ENCODE peak calls at places on chromosomes 16 and 17, in four cellular contexts. P is GM12878, S is HepG2, Y is H1. M is an unnamed sample.

GRCh38 chr16:6204941-6205340 is 1107.3 kb upstream of the EEF2KMT start:
- DNase-seq in S (no peak), Y (no peak), P (no peak), M (no peak)

GRCh38 chr17:16516594-16517018 is 24.6 kb upstream of the LRRC75A start:
- DNase-seq in S (no peak), P (no peak), Y (no peak), M (no peak)

GRCh38 chr17:70086468-70086867 is 11.4 kb downstream of the KCNJ16 start:
- DNase-seq in P (no peak), S (no peak), Y (no peak), M (no peak)

GRCh38 chr17:10699861-10700260 is 2.5 kb downstream of the ADPRM start:
- DNase-seq in S (no peak), P (no peak), Y (no peak), M (no peak)

GRCh38 chr16:12089492-12090161 is 113.1 kb downstream of the SNX29 start:
- DNase-seq in P (no peak), Y (no peak), S (peak; percentile 48), M (no peak)

GRCh38 chr16:31189412-31189778 is 9.5 kb downstream of the FUS start:
- DNase-seq in P (no peak), Y (no peak), S (no peak), M (no peak)

GRCh38 chr17:46009681-46010596 is 10.9 kb downstream of the STH start:
- DNase-seq in Y (no peak), P (no peak), S (no peak), M (no peak)

GRCh38 chr17:7289256-7290032 is 5.0 kb downstream of the YBX2 start:
- DNase-seq in S (no peak), Y (no peak), P (no peak), M (no peak)

GRCh38 chr16:64705443-64705842 is 416.4 kb downstream of the CDH11 start:
- DNase-seq in S (no peak), Y (no peak), P (no peak), M (no peak)

GRCh38 chr16:73610160-73610559 is 562.2 kb upstream of the ZFHX3 start:
- DNase-seq in Y (no peak), S (no peak), P (no peak), M (no peak)

GRCh38 chr16:86040496-86040895 is 141.5 kb downstream of the IRF8 start:
- DNase-seq in P (no peak), Y (no peak), S (no peak), M (no peak)

GRCh38 chr17:7435676-7436555 is 681 bp downstream of the TMEM102 start:
- DNase-seq in P (no peak), S (no peak), Y (no peak), M (no peak)

GRCh38 chr17:51147641-51148040 is 5.7 kb upstream of the NME1 start:
- DNase-seq in S (no peak), P (no peak), Y (no peak), M (no peak)

GRCh38 chr17:42832934-42833770 is at the start of gene PSME3:
- DNase-seq in Y (peak; percentile 54), P (peak; percentile 59), S (peak; percentile 88), M (peak; percentile 72)

GRCh38 chr17:81480140-81480917 is 32.3 kb downstream of the ACTG1 start:
- DNase-seq in S (no peak), P (no peak), Y (no peak), M (no peak)

GRCh38 chr17:57675988-57676387 is 69.1 kb downstream of the CCDC182 start:
- DNase-seq in S (no peak), P (no peak), Y (no peak), M (no peak)

GRCh38 chr16:77657016-77657415 is 65.3 kb upstream of the NUDT7 start:
- DNase-seq in S (peak; percentile 20), Y (no peak), P (no peak), M (peak; percentile 28)

GRCh38 chr17:18314059-18314730 is 599 bp downstream of the TOP3A start:
- DNase-seq in Y (no peak), P (no peak), S (no peak), M (no peak)

GRCh38 chr16:24670623-24671454 is 58.6 kb upstream of the TNRC6A start:
- DNase-seq in S (no peak), Y (no peak), P (no peak), M (peak; percentile 51)

GRCh38 chr17:55394357-55395021 is 27.1 kb downstream of the MMD start:
- DNase-seq in S (peak; percentile 96), P (no peak), Y (no peak), M (no peak)

GRCh38 chr17:55395803-55396505 is 25.7 kb downstream of the MMD start:
- DNase-seq in S (no peak), Y (no peak), P (no peak), M (no peak)

GRCh38 chr17:55402374-55402773 is 19.3 kb downstream of the MMD start:
- DNase-seq in S (no peak), P (no peak), Y (no peak), M (no peak)

DNA sequence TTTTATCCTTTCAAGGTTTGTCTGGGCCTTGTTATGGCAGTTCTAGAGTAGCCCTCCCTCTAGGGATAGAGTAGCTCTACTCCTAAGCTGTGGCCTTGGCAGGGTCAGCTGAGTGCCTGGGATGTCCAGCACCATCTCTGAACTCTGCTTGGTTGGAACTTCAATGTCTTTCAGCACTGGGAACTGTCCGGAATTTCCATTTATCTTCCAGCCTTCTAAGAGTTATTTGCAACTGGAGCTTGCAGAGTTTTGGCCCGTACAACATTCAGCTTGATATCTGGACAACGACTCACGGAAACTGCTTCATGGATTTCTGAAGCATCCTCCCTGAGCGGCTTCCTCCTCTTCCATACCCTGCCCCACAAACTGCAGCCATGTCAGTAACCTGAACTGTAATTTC is 22.9 kb downstream of the MMD start:
- DNase-seq in Y (no peak), S (peak; percentile 49), P (no peak), M (no peak)
- TF ChIP-seq SUZ12 in Y (no peak), S (no peak), P (no peak), M (no peak)

GRCh38 chr17:47692895-47693666 is 880 bp upstream of the TBKBP1 start:
- DNase-seq in S (no peak), P (no peak), Y (no peak), M (no peak)
- H3K9ac ChIP-seq in S (peak overlapping the region; percentile 75), P (peak overlapping the region; percentile 16), Y (no peak overlapping the region), M (peak overlapping the region; percentile 64)

DNA sequence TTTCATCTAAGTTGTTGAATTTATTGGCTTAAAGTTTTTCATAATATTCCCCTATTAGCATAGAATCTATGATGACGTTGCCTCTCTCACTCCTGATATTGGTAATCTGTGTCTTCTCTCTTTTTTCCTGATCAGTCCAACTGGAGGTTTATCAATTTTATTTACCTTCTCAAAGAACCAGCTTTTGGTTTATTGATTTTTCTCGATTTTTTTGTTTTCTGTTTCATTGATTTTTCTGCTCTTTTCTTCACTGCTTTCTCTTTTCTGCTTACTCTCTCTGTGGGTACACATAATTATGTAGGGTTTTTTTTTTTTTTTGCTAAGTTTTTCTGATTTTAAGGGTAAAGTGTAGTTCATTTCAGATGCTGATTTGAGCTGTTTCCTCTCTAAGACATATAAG is 29.7 kb downstream of the MRTFB start:
- DNase-seq in S (no peak), Y (no peak), P (no peak), M (no peak)
- TF ChIP-seq SUZ12 in S (no peak), Y (no peak), P (no peak), M (no peak)

DNA sequence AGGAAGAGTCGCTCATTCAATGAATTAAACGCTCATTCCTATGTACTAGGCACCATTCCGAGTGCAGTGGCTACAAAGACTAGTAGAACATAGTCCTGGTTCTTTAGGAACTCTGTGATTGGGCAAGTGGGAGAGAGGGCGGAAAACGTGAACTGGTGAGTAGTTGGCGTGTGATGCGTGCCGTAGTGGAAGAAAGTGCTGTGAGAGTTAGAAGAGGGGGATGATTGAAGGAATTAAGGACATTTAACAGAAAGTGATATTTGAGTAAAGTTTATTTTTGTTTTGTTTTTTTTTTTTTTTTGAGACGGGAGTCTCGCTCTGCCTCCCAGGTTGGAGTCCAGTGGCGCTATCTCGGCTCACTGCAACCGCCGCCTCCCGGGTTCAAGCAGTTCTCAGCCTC is 7.9 kb upstream of the SLFN14 start:
- DNase-seq in Y (no peak), S (peak; percentile 29), P (no peak), M (no peak)
- H3K9ac ChIP-seq in Y (peak overlapping the region; percentile 70), S (peak overlapping the region; percentile 84), P (peak overlapping the region; percentile 88), M (peak overlapping the region; percentile 83)

GRCh38 chr17:83031321-83031945 is 48.0 kb upstream of the METRNL start:
- DNase-seq in P (no peak), Y (no peak), S (no peak), M (no peak)
- TF ChIP-seq SUZ12 in P (no peak), Y (no peak), S (no peak), M (no peak)

GRCh38 chr16:56606688-56607618 is 1.4 kb upstream of the MT2A start:
- DNase-seq in P (no peak), S (peak; percentile 97), Y (no peak), M (no peak)
- H3K9ac ChIP-seq in P (no peak overlapping the region), S (peak overlapping the region; percentile 79), Y (no peak overlapping the region), M (peak overlapping the region; percentile 22)

GRCh38 chr16:19162085-19162484 is 6.0 kb upstream of the SYT17 start:
- DNase-seq in P (no peak), S (no peak), Y (no peak), M (no peak)

GRCh38 chr16:19166500-19166899 is 1.5 kb upstream of the SYT17 start:
- DNase-seq in Y (no peak), P (no peak), S (no peak), M (no peak)

GRCh38 chr16:19164285-19164684 is 3.8 kb upstream of the SYT17 start:
- DNase-seq in P (no peak), S (no peak), Y (no peak), M (no peak)

GRCh38 chr16:19165101-19165500 is 2.9 kb upstream of the SYT17 start:
- DNase-seq in P (no peak), S (no peak), Y (no peak), M (no peak)

GRCh38 chr16:19163215-19163614 is 4.8 kb upstream of the SYT17 start:
- DNase-seq in Y (no peak), P (no peak), S (no peak), M (no peak)
- TF ChIP-seq SUZ12 in Y (no peak), P (no peak), S (no peak), M (no peak)

GRCh38 chr17:3695129-3695722 is 729 bp downstream of the P2RX5 start:
- DNase-seq in Y (no peak), S (no peak), P (no peak), M (no peak)
- H3K9ac ChIP-seq in Y (no peak overlapping the region), S (no peak overlapping the region), P (peak overlapping the region; percentile 72), M (peak overlapping the region; percentile 56)

M was measured in NT2/D1.